ENCODE peak calls at places on chromosomes 12 and 14, in ten cellular contexts. S, M, A, T, X, Q, K, Z, J and R are unnamed samples.

GRCh38 chr12:3630111-3630510 is 122.8 kb downstream of the CRACR2A start:
- DNase-seq in S (no peak), M (no peak), A (no peak), T (no peak), X (no peak), Q (no peak), K (no peak), Z (no peak), J (no peak), R (no peak)

GRCh38 chr12:106288510-106289195 is 13.9 kb upstream of the TCP11L2 start:
- DNase-seq in S (no peak), M (no peak), A (no peak), T (no peak), X (peak), Q (no peak), K (no peak), Z (no peak), J (peak), R (no peak)

GRCh38 chr12:2892246-2892645 is 1.6 kb downstream of the TULP3 start:
- DNase-seq in S (no peak), M (no peak), A (no peak), T (no peak), X (no peak), Q (no peak), K (no peak), Z (no peak), J (no peak), R (no peak)

GRCh38 chr12:104750061-104750460 is 208.0 kb downstream of the SLC41A2 start:
- DNase-seq in S (no peak), M (peak), A (no peak), T (no peak), X (no peak), Q (peak), K (no peak), Z (peak), J (no peak), R (no peak)

GRCh38 chr14:95260537-95261440 is 58.9 kb downstream of the CLMN start:
- DNase-seq in S (no peak), M (no peak), A (no peak), T (no peak), X (no peak), Q (peak), K (no peak), Z (peak), J (no peak), R (no peak)

GRCh38 chr12:123839826-123840225 is 77.7 kb downstream of the DNAH10 start:
- DNase-seq in S (no peak), M (no peak), A (no peak), T (no peak), X (no peak), Q (no peak), K (no peak), Z (no peak), J (no peak), R (no peak)

GRCh38 chr12:104975621-104976343 is 10.3 kb upstream of the NOPCHAP1 start:
- DNase-seq in S (no peak), M (peak), A (no peak), T (no peak), X (no peak), Q (no peak), K (no peak), Z (no peak), J (no peak), R (no peak)

GRCh38 chr12:130398089-130398848 is 60.6 kb downstream of the PIWIL1 start:
- DNase-seq in S (no peak), M (no peak), A (no peak), T (no peak), X (no peak), Q (no peak), K (no peak), Z (no peak), J (no peak), R (no peak)

GRCh38 chr12:116958402-116959197 is 47.9 kb downstream of the FBXW8 start:
- DNase-seq in S (no peak), M (no peak), A (no peak), T (no peak), X (no peak), Q (peak), K (no peak), Z (peak), J (no peak), R (no peak)

GRCh38 chr14:77063581-77064289 is 34.3 kb upstream of the CIPC start:
- DNase-seq in S (no peak), M (no peak), A (peak), T (no peak), X (no peak), Q (no peak), K (no peak), Z (no peak), J (no peak), R (no peak)

GRCh38 chr12:52813885-52814709 is at the start of gene KRT4:
- DNase-seq in S (no peak), M (no peak), A (no peak), T (no peak), X (peak), Q (no peak), K (no peak), Z (no peak), J (peak), R (no peak)

GRCh38 chr12:42679402-42679801 is 89.9 kb upstream of the PRICKLE1 start:
- DNase-seq in S (no peak), M (no peak), A (no peak), T (no peak), X (peak), Q (no peak), K (no peak), Z (no peak), J (no peak), R (no peak)